ENCODE peak calls at places on chromosomes 4 and X, in nine cellular contexts. X is transverse colon, C is cardiac muscle cell, S is IMR-90, G is A549, T is endodermal cell, N is mammary epithelial cell, F is AG04450, E is H9. A is an unnamed sample.
A peak's percentile ranks its signal among the peaks of the same experiment; 100 is the strongest.

GRCh38 chr4:87213425-87213824 is 7.0 kb downstream of the KLHL8 start:
- DNase-seq in X (no peak), C (no peak), S (peak; percentile 49), G (no peak), T (no peak), N (no peak), F (no peak), E (no peak), A (no peak)

GRCh38 chr4:68750555-68750954 is 65.2 kb upstream of the UGT2B10 start:
- DNase-seq in X (no peak), C (no peak), S (no peak), G (no peak), T (no peak), N (no peak), F (no peak), E (no peak), A (no peak)

GRCh38 chr4:5858020-5858769 is 34.7 kb downstream of the CRMP1 start:
- DNase-seq in X (no peak), C (no peak), S (no peak), G (no peak), T (no peak), N (no peak), F (no peak), E (no peak), A (no peak)

GRCh38 chr4:182560358-182560757 is 317.2 kb downstream of the TENM3 start:
- DNase-seq in X (no peak), C (no peak), S (peak; percentile 76), G (no peak), T (peak; percentile 95), N (no peak), F (no peak), E (peak; percentile 88), A (no peak)

GRCh38 chrX:72128881-72129280 is 2.8 kb downstream of the RTL5 start:
- DNase-seq in X (no peak), C (peak; percentile 65), S (no peak), G (peak; percentile 23), T (peak; percentile 78), N (no peak), F (no peak), E (peak; percentile 43), A (no peak)

GRCh38 chr4:90007494-90008167 is 113.0 kb downstream of the MMRN1 start:
- DNase-seq in X (no peak), C (no peak), S (no peak), G (no peak), T (peak; percentile 74), N (no peak), F (no peak), E (peak; percentile 28), A (no peak)

GRCh38 chr4:150944660-150945059 is 70.4 kb downstream of the LRBA start:
- DNase-seq in X (no peak), C (no peak), S (no peak), G (no peak), T (no peak), N (no peak), F (no peak), E (no peak), A (no peak)

GRCh38 chr4:788636-789297 is 37.2 kb downstream of the CPLX1 start:
- DNase-seq in X (no peak), C (no peak), S (no peak), G (no peak), T (peak; percentile 49), N (no peak), F (no peak), E (no peak), A (no peak)

GRCh38 chr4:180436366-180436765 is 1806.8 kb upstream of the TENM3 start:
- DNase-seq in X (no peak), C (no peak), S (no peak), G (no peak), T (no peak), N (no peak), F (no peak), E (no peak), A (no peak)

GRCh38 chr4:138233313-138233712 is 8.8 kb downstream of the SLC7A11 start:
- DNase-seq in X (no peak), C (no peak), S (no peak), G (no peak), T (no peak), N (no peak), F (no peak), E (no peak), A (no peak)

GRCh38 chr4:138236035-138236434 is 6.1 kb downstream of the SLC7A11 start:
- DNase-seq in X (no peak), C (no peak), S (peak; percentile 60), G (no peak), T (no peak), N (no peak), F (no peak), E (no peak), A (no peak)

GRCh38 chr4:138234254-138234653 is 7.9 kb downstream of the SLC7A11 start:
- DNase-seq in X (no peak), C (no peak), S (no peak), G (no peak), T (no peak), N (no peak), F (no peak), E (no peak), A (no peak)

GRCh38 chr4:138232364-138232763 is 9.8 kb downstream of the SLC7A11 start:
- DNase-seq in X (no peak), C (no peak), S (no peak), G (no peak), T (no peak), N (no peak), F (no peak), E (no peak), A (no peak)

DNA sequence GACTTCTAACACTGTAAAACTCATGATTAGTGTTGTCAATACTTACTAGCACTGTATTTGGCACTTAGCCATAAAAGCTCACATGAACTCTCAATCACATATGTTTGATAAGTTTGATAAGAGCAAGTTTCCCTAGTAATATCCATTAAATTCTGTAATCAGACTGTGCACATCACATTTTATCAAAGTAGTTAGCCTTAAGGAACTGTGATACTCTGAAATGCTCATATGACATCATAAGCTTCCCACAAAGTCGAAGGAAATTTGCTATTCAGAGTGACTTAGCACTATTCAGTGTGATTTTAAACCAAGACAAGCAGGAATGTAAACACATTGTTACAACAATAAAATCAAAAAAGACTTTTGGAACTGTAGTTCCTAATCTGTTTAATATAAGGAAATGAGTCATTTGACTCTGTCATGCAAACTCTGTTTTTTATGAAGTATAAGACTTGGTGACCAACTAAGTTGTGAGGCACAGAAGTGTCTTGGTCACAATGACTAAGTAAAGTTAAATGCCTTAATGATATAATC is 6.7 kb downstream of the SLC7A11 start:
- DNase-seq in X (no peak), C (no peak), S (peak; percentile 97), G (no peak), T (no peak), N (peak; percentile 64), F (peak; percentile 78), E (no peak), A (no peak)
- H3K27ac ChIP-seq in X (no peak overlapping the region), C (no peak overlapping the region), S (peak overlapping the region; percentile 77), G (peak overlapping the region; percentile 99), T (no peak overlapping the region), N (peak overlapping the region; percentile 61), F (peak overlapping the region; percentile 32), E (no peak overlapping the region), A (no peak overlapping the region)

GRCh38 chr4:65698631-65699030 is 28.3 kb upstream of the EPHA5 start:
- DNase-seq in X (no peak), C (no peak), S (no peak), G (no peak), T (no peak), N (no peak), F (no peak), E (no peak), A (no peak)
- H3K27ac ChIP-seq in X (no peak overlapping the region), C (no peak overlapping the region), S (no peak overlapping the region), G (no peak overlapping the region), T (no peak overlapping the region), N (no peak overlapping the region), F (no peak overlapping the region), E (no peak overlapping the region), A (no peak overlapping the region)

GRCh38 chrX:47232197-47232802 is 509 bp upstream of the USP11 start:
- DNase-seq in X (no peak), C (no peak), S (no peak), G (no peak), T (no peak), N (peak; percentile 8), F (no peak), E (no peak), A (no peak)

GRCh38 chrX:47232803-47233332 is at the start of gene USP11:
- DNase-seq in X (peak; percentile 50), C (peak; percentile 75), S (peak; percentile 51), G (peak; percentile 38), T (peak; percentile 87), N (no peak), F (no peak), E (peak; percentile 79), A (peak; percentile 56)

GRCh38 chrX:47233333-47234113 is 714 bp downstream of the USP11 start:
- DNase-seq in X (peak; percentile 96), C (peak; percentile 97), S (peak; percentile 97), G (peak; percentile 81), T (peak; percentile 99), N (peak; percentile 95), F (peak; percentile 93), E (peak; percentile 98), A (peak; percentile 92)

GRCh38 chrX:47235691-47236103 is 2.9 kb downstream of the USP11 start:
- DNase-seq in X (no peak), C (no peak), S (peak; percentile 6), G (no peak), T (no peak), N (peak; percentile 51), F (no peak), E (no peak), A (no peak)

GRCh38 chrX:47234583-47234982 is 1.8 kb downstream of the USP11 start:
- DNase-seq in X (no peak), C (no peak), S (peak; percentile 52), G (no peak), T (no peak), N (peak; percentile 30), F (no peak), E (no peak), A (no peak)
- H3K27ac ChIP-seq in X (peak overlapping the region; percentile 99), C (peak overlapping the region; percentile 96), S (no peak overlapping the region), G (peak overlapping the region; percentile 87), T (no peak overlapping the region), N (peak overlapping the region; percentile 98), F (no peak overlapping the region), E (no peak overlapping the region), A (no peak overlapping the region)

DNA sequence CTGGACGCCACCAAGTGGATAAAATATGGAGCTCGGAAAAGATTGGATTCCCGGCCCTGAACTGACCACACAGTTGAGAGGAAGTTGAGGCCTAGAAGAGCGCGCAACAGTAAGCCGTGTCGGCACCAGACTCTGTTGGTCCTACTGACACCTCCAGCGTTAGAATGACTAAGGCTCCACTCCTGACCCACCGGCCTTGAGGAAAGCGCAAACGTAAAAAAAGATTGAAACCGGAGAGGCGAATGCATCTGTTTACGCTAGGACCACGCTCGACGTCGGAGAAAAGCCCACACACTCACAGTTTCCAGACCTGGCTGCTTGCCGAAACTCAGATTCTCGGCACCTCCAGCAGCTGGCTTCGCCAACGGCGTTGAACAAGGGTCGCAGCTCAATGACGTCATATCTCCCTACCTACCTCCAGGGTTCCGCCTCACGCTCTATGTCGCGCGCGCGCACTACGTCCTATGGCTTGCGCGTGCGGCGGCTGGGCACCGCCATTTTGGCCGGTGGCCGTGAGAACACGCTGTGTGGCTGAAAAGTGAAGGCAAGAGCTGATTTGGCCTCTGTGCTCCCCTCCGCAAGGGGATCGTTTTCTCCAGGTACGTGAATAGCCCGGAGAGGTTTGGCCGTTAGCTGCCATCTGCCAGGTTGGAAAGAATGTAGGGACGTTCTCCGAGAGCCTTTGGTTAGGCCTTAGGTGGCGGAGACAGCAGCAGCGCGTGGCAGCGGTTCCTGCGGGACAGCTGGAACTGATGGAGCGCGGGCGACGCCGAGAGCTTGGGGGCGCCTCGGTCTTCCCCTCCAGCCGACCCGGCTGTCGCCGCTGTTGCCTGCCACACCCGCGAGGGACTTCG is at the start of the genes ABCE1 and ANAPC10:
- DNase-seq in X (peak; percentile 97), C (peak; percentile 100), S (peak; percentile 99), G (peak; percentile 79), T (peak; percentile 97), N (peak; percentile 96), F (peak; percentile 97), E (peak; percentile 96), A (peak; percentile 97)
- H3K27ac ChIP-seq in X (peak within 1 kb of the TSS; percentile 97), C (peak within 1 kb of the TSS; percentile 95), S (peak within 1 kb of the TSS; percentile 80), G (peak within 1 kb of the TSS; percentile 95), T (peak within 1 kb of the TSS; percentile 89), N (peak within 1 kb of the TSS; percentile 92), F (peak within 1 kb of the TSS; percentile 98), E (peak within 1 kb of the TSS; percentile 86), A (peak within 1 kb of the TSS; percentile 78)

A was measured in lung.